ENCODE peak calls at places on chromosomes 11 and 22, in nine cellular contexts. L is lower leg skin, F is upper lobe of right lung, U is B cell, E is tibial nerve, K is choroid plexus epithelial cell, C is breast epithelium, G is tibial artery, T is psoas muscle. X is an unnamed sample.

GRCh38 chr11:2426221-2426620 is 18.1 kb downstream of the TRPM5 start:
- DNase-seq in U (no peak), K (no peak), T (no peak), L (no peak), F (no peak), C (no peak), G (no peak), E (no peak), X (no peak)

GRCh38 chr11:129819237-129819636 is 3.6 kb downstream of the TMEM45B start:
- DNase-seq in T (no peak), E (no peak), G (no peak), U (no peak), K (no peak), C (no peak), L (no peak), F (no peak), X (no peak)

GRCh38 chr11:120710354-120711187 is 199.0 kb downstream of the GRIK4 start:
- DNase-seq in E (peak; percentile 71), T (peak; percentile 71), G (peak; percentile 47), C (peak; percentile 64), K (peak; percentile 94), U (no peak), F (no peak), L (no peak), X (peak; percentile 52)

GRCh38 chr11:45021692-45022130 is 71.0 kb upstream of the TP53I11 start:
- DNase-seq in F (peak; percentile 76), C (peak; percentile 33), E (peak; percentile 75), G (peak; percentile 89), U (no peak), K (peak; percentile 31), L (peak; percentile 96), T (peak; percentile 93), X (no peak)

GRCh38 chr22:24333301-24333700 is 62.7 kb downstream of the SPECC1L start:
- DNase-seq in C (no peak), E (no peak), K (peak; percentile 56), G (no peak), T (no peak), U (no peak), F (no peak), L (no peak), X (peak; percentile 43)

GRCh38 chr11:9982127-9982795 is 311.8 kb downstream of the SBF2 start:
- DNase-seq in L (no peak), E (no peak), T (no peak), K (peak; percentile 52), F (no peak), U (no peak), G (no peak), C (no peak), X (no peak)

GRCh38 chr11:40129276-40129675 is 1330.2 kb downstream of the LRRC4C start:
- DNase-seq in G (no peak), E (no peak), F (no peak), T (no peak), L (no peak), K (peak; percentile 5), C (no peak), U (no peak), X (no peak)

GRCh38 chr11:70739811-70740474 is 341.6 kb downstream of the CTTN start:
- DNase-seq in F (peak; percentile 54), G (no peak), U (no peak), C (no peak), T (no peak), K (no peak), L (no peak), E (no peak), X (no peak)

GRCh38 chr11:11608783-11609232 is 13.0 kb downstream of the GALNT18 start:
- DNase-seq in F (no peak), G (no peak), K (peak; percentile 2), C (no peak), T (no peak), E (no peak), L (no peak), U (no peak), X (peak; percentile 28)

GRCh38 chr11:406796-407650 is 7.8 kb downstream of the SIGIRR start:
- DNase-seq in K (peak; percentile 82), F (peak; percentile 91), U (peak; percentile 89), G (peak; percentile 61), L (peak; percentile 95), C (peak; percentile 64), E (peak; percentile 50), T (peak; percentile 92), X (no peak)

GRCh38 chr11:61052182-61052972 is 49.9 kb upstream of the CD5 start:
- DNase-seq in U (no peak), K (no peak), C (no peak), G (no peak), L (peak; percentile 56), T (no peak), F (no peak), E (no peak), X (no peak)

GRCh38 chr11:130449996-130450419 is 1.6 kb downstream of the ADAMTS15 start:
- DNase-seq in U (no peak), L (peak; percentile 95), T (peak; percentile 91), E (peak; percentile 83), F (peak; percentile 86), K (peak; percentile 93), G (peak; percentile 90), C (peak; percentile 71), X (no peak)

GRCh38 chr11:79189055-79189454 is 251.8 kb downstream of the TENM4 start:
- DNase-seq in U (no peak), T (no peak), F (no peak), G (no peak), E (no peak), L (no peak), K (no peak), C (no peak), X (no peak)

GRCh38 chr22:44399196-44399837 is 86.6 kb upstream of the SHISAL1 start:
- DNase-seq in E (peak; percentile 3), F (peak; percentile 39), K (no peak), C (no peak), G (peak; percentile 15), L (peak; percentile 69), T (peak; percentile 23), U (no peak), X (no peak)

GRCh38 chr11:17600316-17601205 is 53.5 kb downstream of the OTOG start:
- DNase-seq in U (no peak), K (no peak), E (no peak), L (peak; percentile 78), C (peak; percentile 12), T (peak; percentile 38), G (no peak), F (no peak), X (no peak)

GRCh38 chr11:794766-795637 is 3.1 kb downstream of the SLC25A22 start:
- DNase-seq in F (no peak), E (no peak), U (no peak), C (no peak), L (no peak), T (peak; percentile 63), K (no peak), G (no peak), X (no peak)

DNA sequence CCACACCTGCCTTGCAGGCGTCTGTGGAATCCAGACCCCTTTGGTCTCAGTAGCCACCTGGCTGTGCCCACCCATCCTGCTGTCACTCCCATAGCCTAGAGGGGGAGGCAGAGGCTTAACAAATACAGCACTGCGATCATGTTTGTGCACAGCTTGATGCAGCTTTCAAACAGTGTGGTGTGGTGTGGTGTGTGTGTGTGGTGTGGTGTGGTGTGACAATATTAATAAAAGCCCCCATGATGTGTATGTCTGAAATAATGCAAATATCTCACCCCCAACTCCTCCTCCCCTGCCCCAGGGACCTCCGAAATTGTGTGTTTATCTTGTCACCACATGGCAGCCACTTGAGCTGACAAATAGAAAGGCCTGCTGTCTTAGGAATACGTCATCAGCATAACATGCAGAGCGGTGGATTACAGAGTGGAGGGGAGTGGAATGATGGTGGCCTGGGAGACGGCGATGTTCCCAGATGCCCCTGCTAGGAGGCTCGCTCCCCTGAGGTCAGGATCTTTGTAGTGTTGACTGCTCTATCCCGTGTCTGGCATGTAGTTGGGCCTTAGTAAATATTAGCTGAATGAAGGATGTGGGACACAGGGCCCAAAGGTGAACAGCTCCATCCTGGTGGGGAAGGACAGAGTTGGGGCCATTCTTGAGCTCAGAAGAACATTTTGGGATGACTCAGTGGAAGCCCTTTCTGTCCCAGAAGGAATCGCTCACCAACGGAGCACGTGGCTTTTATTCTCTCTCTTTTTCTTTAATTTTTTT is 2.8 kb downstream of the PDXP start:
- DNase-seq in K (peak; percentile 84), G (no peak), U (peak; percentile 63), F (no peak), L (no peak), C (no peak), E (no peak), T (no peak), X (no peak)
- TF ChIP-seq CTCF in K (peak; percentile 80), G (peak; percentile 28), U (peak; percentile 35), F (peak; percentile 32), L (no peak), C (no peak), E (peak; percentile 50), T (peak; percentile 39), X (peak; percentile 55)

DNA sequence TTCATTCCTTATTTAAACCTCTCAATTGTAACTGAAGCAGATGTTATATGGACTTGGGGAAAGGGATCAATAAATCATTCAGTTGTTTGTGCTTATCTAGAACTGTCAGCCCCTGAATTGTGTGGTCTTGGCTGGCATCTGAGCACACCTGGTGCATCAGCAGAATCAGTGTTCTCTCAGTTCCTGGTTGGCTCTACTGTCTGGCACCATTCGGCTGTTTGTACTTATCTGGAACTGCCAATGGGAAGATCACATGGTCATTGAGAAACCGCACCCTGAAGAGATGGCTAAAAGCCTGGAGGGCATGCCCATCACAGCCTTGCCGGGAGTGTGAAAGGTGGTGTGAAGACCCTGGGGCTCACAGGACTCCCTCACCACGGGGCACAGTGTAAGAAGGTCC is 37.1 kb upstream of the EHF start:
- DNase-seq in F (no peak), K (no peak), T (no peak), L (no peak), U (no peak), E (no peak), G (no peak), C (no peak), X (no peak)
- TF ChIP-seq CTCF in F (no peak), K (no peak), T (no peak), L (no peak), U (no peak), E (no peak), G (no peak), C (no peak), X (no peak)

GRCh38 chr11:94974178-94974577 is 669 bp downstream of the KDM4D start:
- DNase-seq in T (no peak), E (no peak), F (no peak), G (no peak), C (no peak), U (no peak), L (no peak), K (no peak), X (no peak)

GRCh38 chr11:94964934-94965333 is 8.4 kb downstream of the CWC15 start:
- DNase-seq in G (no peak), C (no peak), K (no peak), U (no peak), T (no peak), L (no peak), F (no peak), E (no peak), X (no peak)

GRCh38 chr11:94973099-94973968 is at the start of the genes CWC15 and KDM4D:
- DNase-seq in C (peak; percentile 95), F (peak; percentile 97), T (peak; percentile 97), U (peak; percentile 97), E (peak; percentile 90), G (peak; percentile 94), L (peak; percentile 99), K (peak; percentile 95), X (peak; percentile 66)

GRCh38 chr11:94968334-94968958 is 4.9 kb downstream of the CWC15 start:
- DNase-seq in T (no peak), E (no peak), C (no peak), G (no peak), K (peak; percentile 82), L (no peak), F (no peak), U (no peak), X (no peak)
- TF ChIP-seq CTCF in T (peak; percentile 44), E (peak; percentile 25), C (peak; percentile 31), G (peak; percentile 39), K (peak; percentile 67), L (no peak), F (peak; percentile 61), U (peak; percentile 52), X (peak; percentile 68)

GRCh38 chr11:119065369-119065768 is 2.2 kb upstream of the VPS11 start:
- DNase-seq in G (no peak), K (peak; percentile 62), C (no peak), L (no peak), F (no peak), T (no peak), U (no peak), E (no peak), X (no peak)
- TF ChIP-seq CTCF in G (no peak), K (peak; percentile 75), C (no peak), L (no peak), F (peak; percentile 36), T (peak; percentile 20), U (peak; percentile 46), E (peak; percentile 13), X (peak; percentile 55)